ENCODE peak calls at places on chromosomes 12 and 14, in four cellular contexts. O is cardiac muscle cell, J is stomach, X is fibroblast of lung. N is an unnamed sample.

GRCh38 chr12:103013741-103014140 is 56.3 kb downstream of the ASCL1 start:
- DNase-seq in O (no peak), X (no peak), J (no peak), N (no peak)

GRCh38 chr12:32074432-32074831 is 32.2 kb upstream of the BICD1 start:
- DNase-seq in J (no peak), X (no peak), O (no peak), N (no peak)

GRCh38 chr12:110896559-110896958 is 23.8 kb downstream of the MYL2 start:
- DNase-seq in O (no peak), X (no peak), J (no peak), N (no peak)

GRCh38 chr14:104517867-104518266 is 61.7 kb upstream of the C14orf180 start:
- DNase-seq in O (no peak), J (peak), X (no peak), N (no peak)

GRCh38 chr12:68534108-68534507 is 76.6 kb upstream of the RAP1B start:
- DNase-seq in J (no peak), O (no peak), X (no peak), N (no peak)

GRCh38 chr12:112916270-112916669 is 9.5 kb downstream of the OAS1 start:
- DNase-seq in J (peak), X (no peak), O (peak), N (no peak)

GRCh38 chr14:35526962-35527361 is 7.0 kb upstream of the INSM2 start:
- DNase-seq in J (no peak), O (no peak), X (no peak), N (no peak)

GRCh38 chr14:21244546-21244945 is 24.7 kb downstream of the HNRNPC start:
- DNase-seq in J (no peak), O (peak), X (no peak), N (no peak)

GRCh38 chr12:21751517-21751916 is 23.0 kb downstream of the KCNJ8 start:
- DNase-seq in O (peak), J (no peak), X (peak), N (no peak)

GRCh38 chr12:89351489-89352241 is 636 bp downstream of the DUSP6 start:
- DNase-seq in J (peak), X (peak), O (peak), N (no peak)

GRCh38 chr12:127650626-127651025 is 616.3 kb upstream of the TMEM132C start:
- DNase-seq in O (no peak), X (peak), J (no peak), N (no peak)

GRCh38 chr12:13602217-13602616 is 379.2 kb downstream of the GRIN2B start:
- DNase-seq in O (no peak), X (no peak), J (no peak), N (no peak)

GRCh38 chr12:28966049-28966778 is 182.9 kb upstream of the FAR2 start:
- DNase-seq in J (peak), X (peak), O (peak), N (peak)

GRCh38 chr12:40375076-40375475 is 150.3 kb downstream of the LRRK2 start:
- DNase-seq in J (no peak), O (peak), X (no peak), N (no peak)
- TF ChIP-seq CTCF in J (no peak), O (peak), X (peak), N (no peak)

GRCh38 chr12:10214131-10214876 is 1.6 kb downstream of the GABARAPL1 start:
- DNase-seq in X (peak), J (no peak), O (peak), N (peak)

GRCh38 chr12:10212623-10213131 is at the start of gene GABARAPL1:
- DNase-seq in O (peak), X (peak), J (peak), N (peak)

GRCh38 chr12:10213168-10214130 is 772 bp downstream of the GABARAPL1 start:
- DNase-seq in O (peak), J (peak), X (peak), N (peak)

GRCh38 chr12:10215451-10215850 is 2.8 kb downstream of the GABARAPL1 start:
- DNase-seq in J (no peak), X (no peak), O (no peak), N (no peak)

DNA sequence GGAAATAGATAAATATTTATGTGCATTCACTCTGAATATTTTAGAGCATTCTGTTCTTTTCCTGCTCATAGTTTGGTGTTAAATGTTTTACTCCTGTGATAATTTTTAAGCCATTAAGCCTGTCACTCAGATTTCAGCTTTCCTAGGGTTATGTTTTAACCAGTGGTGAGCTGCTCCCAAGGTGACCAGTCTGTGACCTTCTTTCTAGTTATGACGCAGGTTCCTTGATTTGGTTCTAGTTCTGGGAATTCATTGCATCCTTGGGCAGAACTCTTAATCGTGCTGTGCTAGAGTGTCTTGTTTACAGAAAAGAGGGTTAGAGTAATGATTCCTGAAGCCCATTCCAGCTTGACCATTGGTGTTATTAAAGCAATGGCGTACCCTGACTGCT is 2.2 kb downstream of the GABARAPL1 start:
- DNase-seq in X (peak), O (peak), J (no peak), N (peak)
- H3K4me3 ChIP-seq in X (peak), O (peak), J (peak), N (peak)

GRCh38 chr12:125033296-125033695 is 31.9 kb upstream of the AACS start:
- DNase-seq in J (no peak), X (no peak), O (no peak), N (no peak)

DNA sequence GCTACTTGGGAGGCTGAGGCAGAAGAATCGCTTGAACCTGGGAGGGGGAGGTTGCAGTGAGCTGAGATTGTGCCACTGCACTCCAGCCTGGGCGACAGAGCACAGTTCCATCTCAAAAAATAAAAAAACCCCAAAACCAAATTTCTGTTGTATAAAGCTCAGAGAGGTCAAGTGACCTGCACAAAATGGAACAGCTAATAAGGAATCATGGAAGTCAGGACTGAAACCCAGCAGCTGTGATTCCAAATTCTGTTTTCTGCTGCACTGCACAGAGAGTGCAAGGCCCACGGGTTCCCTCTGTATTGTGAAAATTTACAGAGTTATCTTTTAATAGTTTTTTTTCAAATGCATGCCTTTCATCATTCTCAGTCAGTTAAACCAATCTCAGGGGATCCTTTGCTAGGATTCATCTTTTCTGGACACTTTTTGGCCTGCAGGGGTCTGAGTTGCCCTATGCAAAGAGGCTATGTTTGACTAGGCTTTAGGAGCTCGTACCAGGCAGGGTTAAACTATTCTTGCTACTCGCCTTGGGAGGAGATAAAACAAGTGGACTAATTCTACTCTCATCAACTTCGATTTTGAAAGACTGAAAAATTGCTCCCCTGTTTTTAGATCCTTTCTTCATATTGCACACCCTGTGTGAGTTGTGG is 26.1 kb upstream of the AACS start:
- DNase-seq in J (no peak), X (no peak), O (no peak), N (no peak)
- TF ChIP-seq CTCF in J (no peak), X (no peak), O (no peak), N (peak)

GRCh38 chr12:75479963-75480461 is 543 bp upstream of the GLIPR1 start:
- DNase-seq in O (peak), X (peak), J (no peak), N (no peak)

GRCh38 chr12:75476076-75476475 is 4.5 kb upstream of the GLIPR1 start:
- DNase-seq in X (no peak), J (no peak), O (no peak), N (no peak)

GRCh38 chr12:75480469-75480949 is at the start of gene GLIPR1:
- DNase-seq in J (peak), O (peak), X (peak), N (peak)

GRCh38 chr12:75477137-75477536 is 3.4 kb upstream of the GLIPR1 start:
- DNase-seq in J (no peak), O (no peak), X (no peak), N (no peak)

DNA sequence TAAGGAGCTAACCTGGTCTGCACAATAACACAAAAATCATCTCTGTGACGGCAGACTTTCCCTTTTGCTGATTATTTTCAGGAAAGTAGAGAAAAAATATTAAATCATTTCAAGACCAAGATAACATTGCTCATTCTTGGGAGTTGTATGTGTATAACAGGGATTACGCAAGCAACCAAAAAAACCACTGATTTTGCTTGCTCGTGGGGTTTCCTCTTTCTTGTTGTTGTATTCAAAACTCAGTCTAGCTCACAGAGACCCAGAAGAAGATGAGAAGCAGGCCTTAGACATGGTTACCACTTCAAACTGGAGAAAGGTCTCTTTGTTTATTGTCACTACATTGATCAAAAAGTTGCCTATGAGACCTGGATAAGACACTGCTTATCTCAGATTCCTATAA is 2.2 kb upstream of the GLIPR1 start:
- DNase-seq in J (no peak), O (peak), X (peak), N (no peak)
- H3K4me3 ChIP-seq in J (no peak), O (no peak), X (no peak), N (no peak)

DNA sequence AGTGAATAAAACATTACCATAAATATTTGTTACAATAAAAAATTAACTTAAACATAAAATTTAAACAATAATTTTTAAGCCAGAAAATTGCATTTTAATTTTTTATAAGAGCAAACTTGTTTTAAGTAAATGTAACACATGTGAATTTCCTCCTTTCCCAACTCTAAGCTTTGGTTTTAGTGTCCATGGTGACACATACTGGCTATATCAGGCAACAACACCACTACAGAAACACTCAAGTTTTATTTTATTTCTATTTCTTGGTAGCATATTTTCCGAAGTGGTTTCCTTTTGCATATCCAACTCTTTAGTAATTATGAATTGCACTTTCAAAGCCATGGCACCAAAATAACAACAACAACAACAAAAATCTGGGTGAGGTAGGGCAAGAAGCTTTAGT is 2.2 kb downstream of the NELL2 start:
- DNase-seq in J (no peak), X (peak), O (peak), N (peak)
- TF ChIP-seq CTCF in J (no peak), X (peak), O (no peak), N (peak)

N was measured in retinal pigment epithelial cell.